ENCODE peak calls at places on chromosomes 11 and 22, in eight cellular contexts. A is transverse colon, E is GM12878, B is esophagus muscularis mucosa, J is upper lobe of left lung, Y is sigmoid colon, Q is SK-N-SH, L is H1. R is an unnamed sample.

GRCh38 chr11:130480721-130481140 is 32.3 kb downstream of the ADAMTS15 start:
- DNase-seq in J (no peak), E (no peak), A (no peak), L (no peak), Q (no peak), Y (no peak), B (no peak), R (no peak)

GRCh38 chr11:118895093-118896039 is 11.7 kb downstream of the CXCR5 start:
- DNase-seq in Y (no peak), E (peak; percentile 47), L (no peak), A (peak; percentile 59), Q (no peak), B (no peak), J (peak; percentile 46), R (no peak)

GRCh38 chr11:125624756-125625213 is at the start of gene CHEK1:
- DNase-seq in L (no peak), J (no peak), B (no peak), A (peak; percentile 10), Y (no peak), Q (no peak), E (no peak), R (no peak)

GRCh38 chr11:27963370-27963769 is 144.6 kb downstream of the KIF18A start:
- DNase-seq in A (no peak), B (no peak), Q (no peak), L (no peak), Y (no peak), E (no peak), J (no peak), R (no peak)

GRCh38 chr11:6586434-6587359 is 16.7 kb downstream of the RRP8 start:
- DNase-seq in Y (peak; percentile 75), Q (peak; percentile 63), A (no peak), J (peak; percentile 69), L (no peak), E (no peak), B (peak; percentile 89), R (no peak)

GRCh38 chr11:35162795-35163194 is 23.8 kb downstream of the CD44 start:
- DNase-seq in Y (no peak), E (no peak), A (no peak), Q (no peak), L (no peak), J (no peak), B (no peak), R (no peak)

GRCh38 chr11:100777118-100777517 is 90.0 kb downstream of the ARHGAP42 start:
- DNase-seq in E (no peak), Y (no peak), B (no peak), A (peak; percentile 44), J (no peak), Q (no peak), L (no peak), R (peak; percentile 59)

GRCh38 chr11:9774591-9775392 is 110.9 kb downstream of the SWAP70 start:
- DNase-seq in E (no peak), L (no peak), A (no peak), B (no peak), Q (no peak), Y (no peak), J (no peak), R (no peak)

GRCh38 chr11:77175869-77176539 is 48.0 kb downstream of the MYO7A start:
- DNase-seq in L (no peak), J (no peak), E (no peak), B (no peak), Q (no peak), Y (peak; percentile 80), A (no peak), R (no peak)

GRCh38 chr11:66309475-66309874 is 7.4 kb downstream of the CD248 start:
- DNase-seq in L (no peak), J (no peak), Y (no peak), E (no peak), B (no peak), A (no peak), Q (no peak), R (no peak)

GRCh38 chr22:46295277-46295971 is 1.2 kb upstream of the GTSE1 start:
- DNase-seq in A (no peak), E (no peak), J (no peak), B (no peak), Q (peak; percentile 47), L (no peak), Y (no peak), R (no peak)

GRCh38 chr22:38316340-38317236 is 645 bp downstream of the CSNK1E start:
- DNase-seq in J (peak; percentile 94), Q (peak; percentile 79), B (no peak), Y (peak; percentile 87), L (no peak), E (no peak), A (peak; percentile 68), R (peak; percentile 66)

GRCh38 chr11:3826721-3827120 is 14.0 kb downstream of the RHOG start:
- DNase-seq in E (no peak), J (no peak), Q (no peak), L (no peak), Y (no peak), B (no peak), A (no peak), R (no peak)

GRCh38 chr11:32586576-32587190 is 3.1 kb downstream of the EIF3M start:
- DNase-seq in J (no peak), Y (no peak), E (no peak), Q (peak; percentile 41), B (no peak), L (no peak), A (no peak), R (no peak)

GRCh38 chr11:119478711-119479285 is 55.8 kb upstream of the THY1 start:
- DNase-seq in E (no peak), Y (no peak), B (peak; percentile 55), A (no peak), L (no peak), Q (no peak), J (no peak), R (peak; percentile 19)

GRCh38 chr11:73288873-73289707 is 17.0 kb downstream of the P2RY6 start:
- DNase-seq in E (peak; percentile 70), B (no peak), Y (peak; percentile 85), L (no peak), A (peak; percentile 77), J (peak; percentile 85), Q (peak; percentile 92), R (peak; percentile 65)

GRCh38 chr11:112975493-112975892 is 14.3 kb downstream of the NCAM1 start:
- DNase-seq in B (no peak), Q (no peak), J (no peak), L (no peak), E (no peak), Y (no peak), A (no peak), R (no peak)

GRCh38 chr11:112972399-112973115 is 11.3 kb downstream of the NCAM1 start:
- DNase-seq in J (no peak), A (no peak), B (no peak), Q (no peak), Y (no peak), E (no peak), L (no peak), R (no peak)

DNA sequence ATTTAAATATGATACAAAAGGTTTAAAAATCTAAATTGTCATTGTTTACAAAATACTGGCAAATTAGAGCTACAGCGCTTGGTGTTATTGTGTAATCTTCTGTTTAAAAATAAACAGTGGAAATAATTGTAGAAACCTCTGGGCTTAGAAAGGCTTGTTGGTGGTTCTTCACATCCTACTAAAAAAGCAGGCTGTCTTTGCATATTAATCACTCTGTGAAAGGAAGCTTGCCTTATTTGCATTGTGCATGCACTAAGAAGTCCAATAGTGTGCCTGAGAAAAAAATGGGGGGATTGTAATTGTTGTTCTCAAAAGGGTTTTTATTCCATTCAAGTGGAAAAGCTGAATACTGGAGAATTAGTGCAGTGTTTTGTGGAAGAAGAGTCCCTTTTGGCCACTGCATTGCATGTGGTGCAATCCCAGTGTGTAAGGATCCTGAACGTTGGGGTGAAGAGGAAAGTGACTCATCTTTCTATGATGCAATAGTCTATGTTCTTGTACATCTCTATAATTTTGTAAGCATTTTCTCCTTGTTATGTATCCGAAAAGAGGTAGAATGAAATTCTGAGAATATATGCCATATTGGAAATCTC is 16.5 kb downstream of the NCAM1 start:
- DNase-seq in E (no peak), L (no peak), J (no peak), Y (peak; percentile 65), Q (no peak), B (no peak), A (no peak), R (no peak)
- TF ChIP-seq EP300 in E (no peak), L (no peak), J (no peak), Y (no peak), Q (no peak), B (no peak), A (no peak), R (no peak)

GRCh38 chr22:50242406-50242949 is 2.3 kb downstream of the TUBGCP6 start:
- DNase-seq in L (no peak), E (no peak), Q (no peak), Y (no peak), J (no peak), B (no peak), A (no peak), R (no peak)

GRCh38 chr22:50233223-50233622 is 11.6 kb downstream of the TUBGCP6 start:
- DNase-seq in J (peak; percentile 64), Y (peak; percentile 50), Q (no peak), B (no peak), E (no peak), A (no peak), L (no peak), R (no peak)

GRCh38 chr22:50232481-50233151 is 12.2 kb downstream of the TUBGCP6 start:
- DNase-seq in J (peak; percentile 54), E (no peak), Q (no peak), Y (peak; percentile 53), A (no peak), L (no peak), B (no peak), R (no peak)

GRCh38 chr22:50238755-50239154 is 6.1 kb downstream of the TUBGCP6 start:
- DNase-seq in E (no peak), A (no peak), L (no peak), B (no peak), Q (no peak), J (peak; percentile 27), Y (no peak), R (no peak)

GRCh38 chr22:50236731-50237409 is 8.0 kb downstream of the TUBGCP6 start:
- DNase-seq in Q (no peak), B (no peak), L (no peak), E (no peak), Y (no peak), J (peak; percentile 30), A (no peak), R (no peak)
- TF ChIP-seq CTCF in Q (peak; percentile 55), B (no peak), L (peak; percentile 44), E (peak; percentile 54), Y (no peak), J (no peak), A (no peak), R (no peak)

GRCh38 chr11:13440100-13440855 is 22.7 kb downstream of the BTBD10 start:
- DNase-seq in J (no peak), B (no peak), Y (no peak), Q (peak; percentile 64), E (no peak), L (no peak), A (peak; percentile 27), R (no peak)
- TF ChIP-seq POLR2AphosphoS5 in J (no peak), B (no peak), Y (peak; percentile 46), Q (no peak), E (no peak), L (no peak), A (no peak), R (peak; percentile 26)

DNA sequence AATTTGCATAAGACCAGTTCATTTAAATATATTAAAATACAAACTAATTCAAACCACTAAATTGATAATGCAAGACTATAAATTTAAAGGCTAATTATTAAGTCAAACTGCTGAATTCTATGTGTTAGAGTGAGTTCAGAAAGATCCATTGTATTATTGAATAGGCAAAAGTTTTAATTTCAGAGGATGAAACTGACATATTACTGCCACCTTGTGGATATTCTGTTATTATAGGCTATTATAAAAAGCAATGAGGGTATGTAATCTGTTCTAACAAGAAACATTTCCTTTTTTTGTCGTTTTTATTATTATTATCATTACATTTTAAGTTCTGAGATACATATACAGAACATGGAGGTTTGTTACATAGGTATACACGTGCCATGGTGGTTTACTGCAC is 20.9 kb upstream of the NAALAD2 start:
- DNase-seq in A (no peak), L (no peak), Y (no peak), Q (no peak), B (no peak), E (no peak), J (no peak), R (no peak)
- TF ChIP-seq EP300 in A (no peak), L (no peak), Y (no peak), Q (no peak), B (no peak), E (no peak), J (no peak), R (no peak)

R was measured in stomach.